ENCODE peak calls at places on chromosomes 11 and 22, in four cellular contexts. O, J, W and N are unnamed samples.

GRCh38 chr11:117231637-117232021 is 244 bp downstream of the PCSK7 start:
- DNase-seq in O (no peak), J (no peak), W (peak; percentile 36), N (no peak)

GRCh38 chr11:133982151-133982550 is 25.4 kb upstream of the IGSF9B start:
- DNase-seq in O (peak; percentile 17), J (no peak), W (no peak), N (no peak)

GRCh38 chr11:125345706-125346561 is 150.1 kb downstream of the FEZ1 start:
- DNase-seq in O (peak; percentile 93), J (no peak), W (peak; percentile 89), N (peak; percentile 66)

GRCh38 chr22:38317995-38318715 is 922 bp upstream of the CSNK1E start:
- DNase-seq in O (peak; percentile 79), J (no peak), W (peak; percentile 34), N (peak; percentile 91)

GRCh38 chr22:37198290-37199102 is 10.4 kb upstream of the C1QTNF6 start:
- DNase-seq in O (peak; percentile 93), J (peak; percentile 91), W (peak; percentile 88), N (peak; percentile 68)

GRCh38 chr11:88819616-88820015 is 246.2 kb downstream of the GRM5 start:
- DNase-seq in O (no peak), J (no peak), W (no peak), N (no peak)

GRCh38 chr11:83241291-83241946 is 44.7 kb downstream of the CCDC90B start:
- DNase-seq in O (no peak), J (no peak), W (peak; percentile 79), N (peak; percentile 57)

GRCh38 chr11:15199693-15200092 is 85.0 kb downstream of the INSC start:
- DNase-seq in O (peak; percentile 83), J (no peak), W (no peak), N (peak; percentile 38)

GRCh38 chr11:6531267-6531752 is 34.2 kb downstream of the DNHD1 start:
- DNase-seq in O (no peak), J (no peak), W (peak; percentile 59), N (peak; percentile 48)

GRCh38 chr11:103358251-103358650 is 249.0 kb downstream of the DYNC2H1 start:
- DNase-seq in O (no peak), J (no peak), W (no peak), N (peak; percentile 26)

GRCh38 chr22:30036656-30037055 is 43.6 kb upstream of the HORMAD2 start:
- DNase-seq in O (no peak), J (no peak), W (no peak), N (peak; percentile 18)

GRCh38 chr11:10762185-10762584 is 11.1 kb downstream of the CTR9 start:
- DNase-seq in O (no peak), J (no peak), W (no peak), N (no peak)

GRCh38 chr11:95697614-95698408 is 91.8 kb downstream of the FAM76B start:
- DNase-seq in O (no peak), J (no peak), W (no peak), N (peak; percentile 34)

GRCh38 chr11:26227311-26227710 is 104.6 kb upstream of the ANO3 start:
- DNase-seq in O (no peak), J (no peak), W (peak; percentile 10), N (peak; percentile 88)

GRCh38 chr11:122115520-122116343 is at the start of gene BLID:
- DNase-seq in O (peak; percentile 63), J (no peak), W (peak; percentile 80), N (peak; percentile 57)

GRCh38 chr11:76665172-76665571 is 5.4 kb downstream of the LRRC32 start:
- DNase-seq in O (no peak), J (no peak), W (no peak), N (no peak)

GRCh38 chr11:35158371-35159081 is 19.6 kb downstream of the CD44 start:
- DNase-seq in O (peak; percentile 63), J (no peak), W (no peak), N (peak; percentile 80)

GRCh38 chr11:2314525-2315394 is 12.9 kb downstream of the TSPAN32 start:
- DNase-seq in O (peak; percentile 81), J (no peak), W (no peak), N (peak; percentile 72)

GRCh38 chr11:33195391-33196190 is 34.3 kb upstream of the CSTF3 start:
- DNase-seq in O (no peak), J (no peak), W (peak; percentile 30), N (no peak)

GRCh38 chr11:79054636-79055035 is 386.2 kb downstream of the TENM4 start:
- DNase-seq in O (no peak), J (no peak), W (no peak), N (no peak)

GRCh38 chr11:126519653-126520573 is 164.4 kb downstream of the ST3GAL4 start:
- DNase-seq in O (no peak), J (no peak), W (no peak), N (peak; percentile 33)

GRCh38 chr11:21814169-21814568 is 378.7 kb upstream of the ANO5 start:
- DNase-seq in O (peak; percentile 28), J (no peak), W (no peak), N (no peak)

GRCh38 chr11:104254347-104254746 is 90.4 kb upstream of the PDGFD start:
- DNase-seq in O (no peak), J (no peak), W (peak; percentile 85), N (no peak)

GRCh38 chr11:130592056-130592455 is 143.6 kb downstream of the ADAMTS15 start:
- DNase-seq in O (no peak), J (no peak), W (no peak), N (peak; percentile 31)

GRCh38 chr11:111403021-111403725 is 24.1 kb upstream of the POU2AF1 start:
- DNase-seq in O (no peak), J (no peak), W (no peak), N (no peak)

GRCh38 chr11:36433896-36434295 is 76.2 kb downstream of the TRAF6 start:
- DNase-seq in O (no peak), J (no peak), W (no peak), N (no peak)

GRCh38 chr22:31036671-31037550 is 44.2 kb upstream of the SMTN start:
- DNase-seq in O (no peak), J (no peak), W (no peak), N (peak; percentile 90)

DNA sequence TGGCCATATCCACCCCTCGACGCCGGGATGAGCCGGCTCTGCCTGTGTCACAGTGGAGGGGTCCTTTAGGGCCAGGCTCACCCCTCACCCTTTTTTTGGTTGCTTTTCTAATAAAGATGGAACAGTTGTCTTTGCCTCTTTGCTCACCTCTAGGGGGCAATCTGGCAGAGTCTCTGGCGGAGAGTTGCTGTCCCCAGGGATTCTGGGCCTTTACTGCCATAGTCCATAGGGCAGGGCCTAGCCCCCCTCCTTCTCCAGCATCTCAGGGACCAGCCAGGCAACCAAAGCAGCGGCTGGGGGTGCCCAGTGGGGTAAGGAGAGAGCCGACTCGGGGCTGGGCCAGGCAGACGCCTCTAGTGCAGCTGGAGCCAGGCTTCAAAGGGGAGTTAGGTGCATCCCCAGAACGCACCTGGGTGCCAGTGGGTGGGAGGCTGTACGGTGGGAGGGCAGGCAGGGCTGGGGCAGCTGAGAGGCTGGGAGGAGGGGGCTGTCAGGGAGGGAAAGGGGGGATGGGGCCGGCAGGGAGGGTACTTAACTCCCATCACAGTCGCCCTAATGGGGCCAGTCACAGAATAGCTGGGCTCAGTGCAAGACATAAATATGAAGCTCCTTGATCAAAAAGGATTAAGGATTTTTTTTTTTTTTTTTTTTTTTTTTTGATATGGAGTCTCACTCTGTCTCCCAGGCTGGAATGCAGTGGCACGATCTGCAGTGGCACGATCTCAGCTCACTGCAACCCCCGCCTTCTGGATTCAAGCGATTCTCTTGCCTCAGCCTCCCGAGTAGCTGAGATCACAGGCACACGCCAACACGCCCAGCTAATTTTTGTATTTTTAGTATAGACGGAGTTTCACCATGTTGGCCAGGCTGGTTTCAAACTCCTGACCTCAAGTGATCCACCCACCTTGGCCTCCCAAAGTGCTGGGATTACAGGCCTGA is 2.5 kb upstream of the SUSD2 start:
- DNase-seq in O (no peak), J (no peak), W (peak; percentile 58), N (no peak)
- TF ChIP-seq CTCF in O (no peak), J (no peak), W (peak; percentile 54), N (peak; percentile 37)

GRCh38 chr11:128929991-128930390 is 12.7 kb downstream of the TP53AIP1 start:
- DNase-seq in O (no peak), J (no peak), W (no peak), N (peak; percentile 4)

GRCh38 chr11:128929468-128929867 is 13.2 kb downstream of the TP53AIP1 start:
- DNase-seq in O (no peak), J (no peak), W (no peak), N (no peak)

GRCh38 chr11:128927683-128928336 is 14.9 kb downstream of the TP53AIP1 start:
- DNase-seq in O (no peak), J (no peak), W (no peak), N (no peak)

GRCh38 chr11:128927108-128927461 is 15.6 kb downstream of the TP53AIP1 start:
- DNase-seq in O (no peak), J (no peak), W (no peak), N (no peak)

GRCh38 chr11:128928400-128928799 is 14.3 kb downstream of the TP53AIP1 start:
- DNase-seq in O (no peak), J (no peak), W (no peak), N (no peak)
- H3K4me3 ChIP-seq in O (no peak overlapping the region), J (no peak overlapping the region), W (no peak overlapping the region), N (no peak overlapping the region)

DNA sequence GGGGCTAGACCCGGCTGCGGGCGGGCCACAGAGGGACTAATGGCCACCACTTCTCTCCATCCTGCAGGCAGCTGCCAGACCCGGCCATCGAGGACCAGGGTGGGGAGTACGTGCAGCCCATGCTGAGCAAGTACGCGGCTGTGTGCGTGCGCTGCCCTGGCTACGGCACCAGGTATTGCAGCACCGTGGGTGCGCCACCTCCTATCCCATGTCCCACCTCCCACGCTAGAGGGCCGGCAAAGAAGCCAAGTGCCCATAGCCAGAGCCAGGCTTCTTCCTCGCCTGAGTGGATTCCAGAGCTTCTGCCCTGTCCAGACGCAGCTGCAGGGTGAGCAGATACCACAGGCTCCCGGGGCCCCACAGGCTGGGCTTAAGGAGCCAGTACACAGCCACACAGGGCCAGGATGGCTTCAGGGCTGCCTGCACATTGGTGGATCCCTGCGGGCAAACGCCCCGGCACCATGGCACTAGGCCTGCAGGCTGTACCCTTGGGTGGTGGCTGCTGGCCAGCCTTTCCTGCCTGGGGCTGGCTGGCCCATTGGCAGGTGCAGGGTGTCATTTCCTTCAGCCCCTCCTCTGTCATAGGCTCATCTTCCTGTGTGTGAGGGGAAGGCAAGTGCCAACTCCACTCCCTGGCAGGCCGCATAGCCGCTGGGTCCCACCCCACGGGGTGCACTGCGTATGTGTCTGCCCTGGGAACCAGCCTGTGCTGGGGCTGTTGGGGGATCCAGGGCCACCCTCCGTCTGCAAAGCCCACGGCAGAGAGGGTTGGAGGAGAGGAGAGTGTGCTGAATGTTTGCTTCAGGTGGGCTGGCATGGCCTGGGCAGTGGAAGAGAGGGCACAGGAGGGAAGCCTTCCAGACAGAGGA is 16.5 kb upstream of the DGCR8 start:
- DNase-seq in O (peak; percentile 82), J (no peak), W (no peak), N (no peak)
- TF ChIP-seq CTCF in O (no peak), J (no peak), W (no peak), N (no peak)

GRCh38 chr11:58922475-58922874 is 16.8 kb upstream of the GLYATL1 start:
- DNase-seq in O (no peak), J (no peak), W (no peak), N (no peak)

GRCh38 chr11:58924230-58924629 is 15.1 kb upstream of the GLYATL1 start:
- DNase-seq in O (no peak), J (no peak), W (peak; percentile 20), N (no peak)

GRCh38 chr11:58921778-58922390 is 17.4 kb upstream of the GLYATL1 start:
- DNase-seq in O (no peak), J (no peak), W (no peak), N (no peak)

GRCh38 chr11:58926251-58926650 is 13.0 kb upstream of the GLYATL1 start:
- DNase-seq in O (no peak), J (no peak), W (no peak), N (no peak)

GRCh38 chr11:58923300-58923788 is 15.9 kb upstream of the GLYATL1 start:
- DNase-seq in O (no peak), J (no peak), W (peak; percentile 70), N (peak; percentile 36)
- H3K4me3 ChIP-seq in O (no peak overlapping the region), J (no peak overlapping the region), W (no peak overlapping the region), N (no peak overlapping the region)